ENCODE peak calls at places on chromosomes 13 and 19, in seven cellular contexts. One of them, this sample, is unnamed.

GRCh38 chr13:20090349-20090748 is 70.5 kb downstream of the GJA3 start:
- DNase-seq in SK-N-SH: no peak
- DNase-seq in GM12878: no peak
- DNase-seq in HCT116: no peak
- DNase-seq in K562: no peak
- DNase-seq in H1: no peak
- DNase-seq in HepG2: no peak
- DNase-seq in this sample: no peak

GRCh38 chr19:844300-844971 is 3.6 kb downstream of the PRTN3 start:
- DNase-seq in HepG2: no peak
- DNase-seq in H1: no peak
- DNase-seq in SK-N-SH: no peak
- DNase-seq in K562: no peak
- DNase-seq in GM12878: no peak
- DNase-seq in HCT116: no peak
- DNase-seq in this sample: no peak

GRCh38 chr19:1725100-1726064 is 27.9 kb upstream of the ONECUT3 start:
- DNase-seq in HCT116: no peak
- DNase-seq in K562: peak
- DNase-seq in H1: no peak
- DNase-seq in SK-N-SH: peak
- DNase-seq in HepG2: peak
- DNase-seq in GM12878: no peak
- DNase-seq in this sample: peak

GRCh38 chr19:48102870-48103751 is 7.5 kb downstream of the PLA2G4C start:
- DNase-seq in K562: peak
- DNase-seq in HCT116: peak
- DNase-seq in HepG2: peak
- DNase-seq in H1: no peak
- DNase-seq in SK-N-SH: peak
- DNase-seq in GM12878: no peak
- DNase-seq in this sample: peak

GRCh38 chr19:375395-376110 is 31.0 kb upstream of the MIER2 start:
- DNase-seq in HepG2: no peak
- DNase-seq in GM12878: no peak
- DNase-seq in H1: no peak
- DNase-seq in K562: no peak
- DNase-seq in SK-N-SH: no peak
- DNase-seq in HCT116: no peak
- DNase-seq in this sample: no peak

GRCh38 chr13:30607908-30608307 is 9.8 kb upstream of the USPL1 start:
- DNase-seq in H1: no peak
- DNase-seq in GM12878: peak
- DNase-seq in HCT116: no peak
- DNase-seq in HepG2: no peak
- DNase-seq in K562: no peak
- DNase-seq in SK-N-SH: no peak
- DNase-seq in this sample: no peak

GRCh38 chr13:46059405-46059804 is 6.9 kb upstream of the ZC3H13 start:
- DNase-seq in HepG2: no peak
- DNase-seq in H1: no peak
- DNase-seq in GM12878: no peak
- DNase-seq in SK-N-SH: no peak
- DNase-seq in K562: no peak
- DNase-seq in HCT116: no peak
- DNase-seq in this sample: no peak

GRCh38 chr13:28831117-28831516 is 11.0 kb downstream of the MTUS2 start:
- DNase-seq in GM12878: no peak
- DNase-seq in SK-N-SH: no peak
- DNase-seq in HepG2: no peak
- DNase-seq in HCT116: no peak
- DNase-seq in H1: no peak
- DNase-seq in K562: no peak
- DNase-seq in this sample: no peak

GRCh38 chr13:77637583-77637982 is 59.9 kb upstream of the SLAIN1 start:
- DNase-seq in SK-N-SH: no peak
- DNase-seq in GM12878: no peak
- DNase-seq in HCT116: no peak
- DNase-seq in HepG2: no peak
- DNase-seq in K562: no peak
- DNase-seq in H1: no peak
- DNase-seq in this sample: no peak

GRCh38 chr19:35236638-35237400 is 8.3 kb upstream of the FAM187B start:
- DNase-seq in HCT116: no peak
- DNase-seq in GM12878: no peak
- DNase-seq in SK-N-SH: no peak
- DNase-seq in HepG2: no peak
- DNase-seq in H1: no peak
- DNase-seq in K562: no peak
- DNase-seq in this sample: no peak

GRCh38 chr13:39557285-39557955 is 45.6 kb downstream of the LHFPL6 start:
- DNase-seq in HepG2: no peak
- DNase-seq in GM12878: no peak
- DNase-seq in K562: no peak
- DNase-seq in H1: no peak
- DNase-seq in SK-N-SH: no peak
- DNase-seq in HCT116: no peak
- DNase-seq in this sample: no peak

GRCh38 chr13:99911965-99912566 is 59.5 kb downstream of the ZIC5 start:
- DNase-seq in SK-N-SH: no peak
- DNase-seq in H1: no peak
- DNase-seq in GM12878: no peak
- DNase-seq in K562: no peak
- DNase-seq in HepG2: no peak
- DNase-seq in HCT116: no peak
- DNase-seq in this sample: no peak

GRCh38 chr19:11204943-11205349 is 7.6 kb upstream of the KANK2 start:
- DNase-seq in HCT116: no peak
- DNase-seq in GM12878: peak
- DNase-seq in HepG2: no peak
- DNase-seq in SK-N-SH: peak
- DNase-seq in K562: no peak
- DNase-seq in H1: no peak
- DNase-seq in this sample: no peak

GRCh38 chr19:55325172-55325571 is at the start of gene TMEM150B:
- DNase-seq in H1: no peak
- DNase-seq in HepG2: no peak
- DNase-seq in GM12878: no peak
- DNase-seq in HCT116: no peak
- DNase-seq in SK-N-SH: no peak
- DNase-seq in K562: peak
- DNase-seq in this sample: no peak

GRCh38 chr19:19087676-19088075 is 23.9 kb downstream of the SLC25A42 start:
- DNase-seq in GM12878: no peak
- DNase-seq in HepG2: no peak
- DNase-seq in HCT116: no peak
- DNase-seq in H1: no peak
- DNase-seq in SK-N-SH: no peak
- DNase-seq in K562: no peak
- DNase-seq in this sample: no peak

GRCh38 chr13:31870511-31870910 is 131.2 kb downstream of the RXFP2 start:
- DNase-seq in HepG2: no peak
- DNase-seq in SK-N-SH: no peak
- DNase-seq in H1: no peak
- DNase-seq in K562: no peak
- DNase-seq in GM12878: no peak
- DNase-seq in HCT116: no peak
- DNase-seq in this sample: no peak

GRCh38 chr13:64471916-64472315 is 2758.2 kb downstream of the PCDH9 start:
- DNase-seq in GM12878: no peak
- DNase-seq in SK-N-SH: peak
- DNase-seq in K562: no peak
- DNase-seq in HCT116: peak
- DNase-seq in HepG2: peak
- DNase-seq in H1: no peak
- DNase-seq in this sample: peak

GRCh38 chr13:50916701-50917184 is 7.2 kb downstream of the RNASEH2B start:
- DNase-seq in K562: no peak
- DNase-seq in HCT116: no peak
- DNase-seq in GM12878: no peak
- DNase-seq in SK-N-SH: no peak
- DNase-seq in H1: no peak
- DNase-seq in HepG2: no peak
- DNase-seq in this sample: no peak

GRCh38 chr13:102838982-102839381 is 6.8 kb upstream of the ERCC5 start:
- DNase-seq in K562: no peak
- DNase-seq in HCT116: no peak
- DNase-seq in GM12878: no peak
- DNase-seq in SK-N-SH: no peak
- DNase-seq in HepG2: no peak
- DNase-seq in H1: no peak
- DNase-seq in this sample: no peak

GRCh38 chr19:23254141-23254910 is 4.1 kb upstream of the ZNF724 start:
- DNase-seq in H1: no peak
- DNase-seq in GM12878: no peak
- DNase-seq in HepG2: no peak
- DNase-seq in HCT116: no peak
- DNase-seq in K562: no peak
- DNase-seq in SK-N-SH: no peak
- DNase-seq in this sample: no peak
- TF ChIP-seq JUND in H1: no peak
- TF ChIP-seq JUND in GM12878: no peak
- TF ChIP-seq JUND in HepG2: no peak
- TF ChIP-seq JUND in HCT116: no peak
- TF ChIP-seq JUND in K562: no peak
- TF ChIP-seq JUND in SK-N-SH: no peak
- TF ChIP-seq JUND in this sample: no peak

GRCh38 chr19:33066543-33066942 is 1.9 kb upstream of the RHPN2 start:
- DNase-seq in H1: no peak
- DNase-seq in GM12878: no peak
- DNase-seq in K562: no peak
- DNase-seq in HCT116: no peak
- DNase-seq in HepG2: no peak
- DNase-seq in SK-N-SH: no peak
- DNase-seq in this sample: no peak

GRCh38 chr19:33064117-33064777 is 441 bp downstream of the RHPN2 start:
- DNase-seq in HepG2: no peak
- DNase-seq in GM12878: no peak
- DNase-seq in H1: no peak
- DNase-seq in K562: peak
- DNase-seq in SK-N-SH: peak
- DNase-seq in HCT116: no peak
- DNase-seq in this sample: peak

GRCh38 chr19:33062902-33063301 is 1.8 kb downstream of the RHPN2 start:
- DNase-seq in SK-N-SH: no peak
- DNase-seq in GM12878: no peak
- DNase-seq in HepG2: no peak
- DNase-seq in H1: no peak
- DNase-seq in HCT116: no peak
- DNase-seq in K562: no peak
- DNase-seq in this sample: no peak

GRCh38 chr19:33063356-33064116 is 1.2 kb downstream of the RHPN2 start:
- DNase-seq in GM12878: no peak
- DNase-seq in K562: no peak
- DNase-seq in HepG2: no peak
- DNase-seq in SK-N-SH: peak
- DNase-seq in HCT116: no peak
- DNase-seq in H1: no peak
- DNase-seq in this sample: no peak

GRCh38 chr19:33064778-33065550 is at the start of gene RHPN2:
- DNase-seq in H1: no peak
- DNase-seq in HCT116: peak
- DNase-seq in GM12878: no peak
- DNase-seq in HepG2: peak
- DNase-seq in SK-N-SH: peak
- DNase-seq in K562: peak
- DNase-seq in this sample: peak
- TF ChIP-seq JUND in H1: no peak
- TF ChIP-seq JUND in HCT116: no peak
- TF ChIP-seq JUND in GM12878: no peak
- TF ChIP-seq JUND in HepG2: no peak
- TF ChIP-seq JUND in SK-N-SH: no peak
- TF ChIP-seq JUND in K562: no peak
- TF ChIP-seq JUND in this sample: no peak

DNA sequence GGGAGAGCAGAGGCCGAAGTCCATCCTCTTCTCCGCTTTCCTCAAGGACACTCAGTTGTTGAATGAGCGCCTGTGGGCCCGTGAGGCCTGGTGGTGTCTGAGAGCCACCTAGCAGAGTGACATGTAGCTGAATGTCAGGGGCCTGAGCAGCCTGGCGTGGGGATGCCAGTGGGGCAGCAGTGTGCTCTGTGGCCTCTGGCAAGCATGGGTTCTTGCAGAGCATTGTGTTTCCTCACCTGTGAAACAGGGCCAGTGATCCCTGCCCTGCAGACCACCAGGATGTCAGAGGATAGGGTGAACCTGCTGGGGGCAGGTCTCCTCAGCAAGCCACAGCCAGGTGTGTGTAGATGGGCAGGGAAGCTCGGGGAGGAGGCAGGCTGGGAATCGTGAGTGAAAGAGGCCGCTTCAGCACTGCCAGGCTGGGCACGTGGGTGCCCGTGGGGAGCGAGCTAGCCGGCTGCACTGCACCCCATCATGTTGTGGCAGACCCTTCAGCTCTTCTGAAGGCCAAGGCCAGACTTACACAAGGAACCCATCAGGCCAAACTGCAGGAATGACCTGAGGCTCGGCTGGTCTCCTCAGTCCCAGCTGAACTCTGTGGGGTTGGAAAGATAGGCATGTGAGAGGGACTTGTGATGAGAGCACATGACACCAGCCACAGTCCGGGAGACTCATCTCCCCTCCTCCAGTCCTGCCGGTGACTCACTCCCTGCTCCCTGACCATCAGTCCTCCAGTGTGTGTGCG is 5.0 kb downstream of the PPP1R37 start:
- DNase-seq in H1: no peak
- DNase-seq in GM12878: no peak
- DNase-seq in HepG2: peak
- DNase-seq in SK-N-SH: no peak
- DNase-seq in K562: peak
- DNase-seq in HCT116: no peak
- DNase-seq in this sample: no peak
- TF ChIP-seq JUND in H1: peak
- TF ChIP-seq JUND in GM12878: no peak
- TF ChIP-seq JUND in HepG2: peak
- TF ChIP-seq JUND in SK-N-SH: peak
- TF ChIP-seq JUND in K562: peak
- TF ChIP-seq JUND in HCT116: no peak
- TF ChIP-seq JUND in this sample: no peak

GRCh38 chr19:3547301-3547731 is 8.3 kb downstream of the TEKTIP1 start:
- DNase-seq in HCT116: no peak
- DNase-seq in GM12878: no peak
- DNase-seq in HepG2: no peak
- DNase-seq in SK-N-SH: peak
- DNase-seq in H1: no peak
- DNase-seq in K562: no peak
- DNase-seq in this sample: no peak

GRCh38 chr19:3547767-3548282 is 8.9 kb downstream of the TEKTIP1 start:
- DNase-seq in HCT116: no peak
- DNase-seq in GM12878: no peak
- DNase-seq in HepG2: no peak
- DNase-seq in H1: no peak
- DNase-seq in SK-N-SH: no peak
- DNase-seq in K562: no peak
- DNase-seq in this sample: no peak

GRCh38 chr19:3546119-3546518 is 7.1 kb downstream of the TEKTIP1 start:
- DNase-seq in H1: no peak
- DNase-seq in SK-N-SH: no peak
- DNase-seq in K562: no peak
- DNase-seq in HepG2: no peak
- DNase-seq in HCT116: no peak
- DNase-seq in GM12878: no peak
- DNase-seq in this sample: no peak

GRCh38 chr19:3549816-3550215 is 7.6 kb downstream of the MFSD12 start:
- DNase-seq in GM12878: no peak
- DNase-seq in HCT116: no peak
- DNase-seq in H1: no peak
- DNase-seq in K562: no peak
- DNase-seq in SK-N-SH: peak
- DNase-seq in HepG2: no peak
- DNase-seq in this sample: no peak

GRCh38 chr19:3548594-3548993 is 8.8 kb downstream of the MFSD12 start:
- DNase-seq in GM12878: no peak
- DNase-seq in K562: no peak
- DNase-seq in HCT116: no peak
- DNase-seq in H1: no peak
- DNase-seq in HepG2: no peak
- DNase-seq in SK-N-SH: no peak
- DNase-seq in this sample: no peak
- TF ChIP-seq JUND in GM12878: no peak
- TF ChIP-seq JUND in K562: no peak
- TF ChIP-seq JUND in HCT116: no peak
- TF ChIP-seq JUND in H1: no peak
- TF ChIP-seq JUND in HepG2: no peak
- TF ChIP-seq JUND in SK-N-SH: no peak
- TF ChIP-seq JUND in this sample: no peak

This sample was measured in T47D.